ENCODE peak calls at places on chromosomes 11 and 22, in four cellular contexts. V is cardiac muscle cell; T is effector memory CD4-positive, alpha-beta T cell; N is endodermal cell. X is an unnamed sample. For H3K27me3 and H3K9me3, the result is how much of the 10 kb centered on the place peaks cover.

GRCh38 chr11:117814766-117815261 is 9.7 kb downstream of the FXYD2 start:
- DNase-seq in V (peak), T (peak), N (peak), X (peak)

GRCh38 chr11:65855927-65856363 is 2.0 kb downstream of the CFL1 start:
- DNase-seq in V (no peak), T (no peak), N (no peak), X (no peak)

GRCh38 chr22:27621671-27622070 is 179.9 kb downstream of the MN1 start:
- DNase-seq in V (no peak), T (no peak), N (no peak), X (no peak)

GRCh38 chr22:23396362-23397007 is 183.6 kb downstream of the IGLL1 start:
- DNase-seq in V (no peak), T (no peak), N (no peak), X (no peak)

GRCh38 chr22:44665115-44665514 is 36.9 kb upstream of the PRR5 start:
- DNase-seq in V (peak), T (no peak), N (peak), X (no peak)

GRCh38 chr22:28773461-28773867 is 969 bp downstream of the CCDC117 start:
- DNase-seq in V (peak), T (no peak), N (no peak), X (no peak)

GRCh38 chr11:117822522-117823033 is 2.0 kb downstream of the FXYD2 start:
- DNase-seq in V (no peak), T (no peak), N (peak), X (no peak)

GRCh38 chr11:9219572-9219971 is 45.6 kb downstream of the DENND5A start:
- DNase-seq in V (peak), T (no peak), N (peak), X (no peak)

GRCh38 chr22:28395920-28396447 is 283.7 kb downstream of the TTC28 start:
- DNase-seq in V (peak), T (no peak), N (no peak), X (no peak)

GRCh38 chr11:8092587-8093424 is 11.8 kb downstream of the TUB start:
- DNase-seq in V (peak), T (no peak), N (peak), X (peak)

GRCh38 chr22:29956680-29957079 is 73.7 kb downstream of the MTMR3 start:
- DNase-seq in V (no peak), T (no peak), N (no peak), X (no peak)

GRCh38 chr11:65492637-65493366 is 6.0 kb upstream of the MALAT1 start:
- DNase-seq in V (peak), T (no peak), N (peak), X (no peak)

GRCh38 chr11:110091995-110092576 is 1.1 kb upstream of the ZC3H12C start:
- DNase-seq in V (no peak), T (no peak), N (no peak), X (no peak)

GRCh38 chr11:127619946-127620345 is 619.4 kb upstream of the KIRREL3 start:
- DNase-seq in V (no peak), T (no peak), N (no peak), X (no peak)

GRCh38 chr11:134863294-134863693 is 451.3 kb upstream of the B3GAT1 start:
- DNase-seq in V (no peak), T (no peak), N (peak), X (no peak)

GRCh38 chr11:84899134-84899533 is 728.0 kb downstream of the DLG2 start:
- DNase-seq in V (no peak), T (no peak), N (no peak), X (no peak)

GRCh38 chr11:16785520-16786128 is 47.2 kb downstream of the C11orf58 start:
- DNase-seq in V (peak), T (no peak), N (peak), X (peak)

GRCh38 chr11:17462940-17463339 is 13.7 kb downstream of the ABCC8 start:
- DNase-seq in V (no peak), T (no peak), N (no peak), X (no peak)

GRCh38 chr11:9923280-9923679 is 259.4 kb downstream of the SWAP70 start:
- DNase-seq in V (no peak), T (no peak), N (no peak), X (no peak)

GRCh38 chr22:41352058-41352457 is 29.7 kb upstream of the TEF start:
- DNase-seq in V (peak), T (no peak), N (no peak), X (no peak)

GRCh38 chr11:103359221-103359620 is 250.0 kb downstream of the DYNC2H1 start:
- DNase-seq in V (no peak), T (no peak), N (no peak), X (no peak)

GRCh38 chr11:11636671-11637070 is 14.9 kb upstream of the GALNT18 start:
- DNase-seq in V (no peak), T (no peak), N (no peak), X (no peak)
- H3K27me3 ChIP-seq in V (under half), T (under half), N (under half), X (under half)

GRCh38 chr11:94774345-94774744 is 6.2 kb downstream of the AMOTL1 start:
- DNase-seq in V (no peak), T (no peak), N (no peak), X (no peak)

GRCh38 chr11:94775576-94776327 is 7.6 kb downstream of the AMOTL1 start:
- DNase-seq in V (no peak), T (no peak), N (no peak), X (no peak)

GRCh38 chr11:94780432-94780831 is 12.3 kb downstream of the AMOTL1 start:
- DNase-seq in V (no peak), T (no peak), N (no peak), X (no peak)

GRCh38 chr11:94773842-94774241 is 5.7 kb downstream of the AMOTL1 start:
- DNase-seq in V (no peak), T (no peak), N (no peak), X (no peak)

DNA sequence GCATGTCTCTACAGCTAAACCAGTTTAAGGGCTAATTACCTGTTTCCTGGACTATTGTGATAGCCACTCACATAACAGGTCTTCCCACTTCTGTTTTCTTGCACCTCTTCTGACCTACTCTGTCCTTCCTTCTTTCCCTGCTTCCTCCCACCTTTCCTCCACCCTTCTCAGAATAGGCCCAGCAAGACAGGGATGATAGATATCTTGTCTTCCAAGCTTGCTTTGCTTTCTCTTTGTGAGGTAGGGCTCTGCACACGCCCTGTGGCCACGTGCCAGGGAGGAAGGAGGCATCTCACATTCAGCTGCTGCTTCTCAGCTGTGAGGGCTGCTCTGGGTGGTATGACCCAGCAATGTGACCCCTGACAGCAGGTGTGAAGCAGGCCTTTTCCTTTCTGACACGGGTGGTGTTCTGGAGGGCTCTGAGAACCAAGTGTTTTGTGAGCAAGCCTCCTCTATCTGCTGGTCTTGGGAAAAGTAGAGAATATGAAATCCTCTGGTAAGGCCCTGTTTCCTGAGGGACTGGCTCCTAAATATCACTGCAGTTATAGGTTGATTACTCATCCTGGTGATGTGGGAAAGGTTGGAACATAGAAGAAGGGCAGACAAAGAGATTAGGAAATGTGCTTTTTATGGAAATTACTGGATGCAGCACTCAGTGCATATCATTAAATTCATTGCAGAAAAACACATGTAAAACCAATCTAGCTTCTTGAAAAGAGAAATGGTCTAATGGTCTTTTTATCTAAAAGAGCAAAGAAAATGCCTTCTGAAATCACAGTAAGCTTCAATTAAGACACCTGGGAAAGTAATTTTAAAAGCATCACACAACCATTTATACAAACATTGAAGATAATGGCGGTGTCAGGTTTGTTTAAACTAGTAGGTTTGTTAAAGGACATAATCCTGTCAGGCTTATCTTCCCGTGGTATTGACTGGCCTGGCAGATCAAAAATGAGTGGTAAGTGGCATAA is 8.5 kb downstream of the AMOTL1 start:
- DNase-seq in V (peak), T (no peak), N (peak), X (peak)
- H3K27ac ChIP-seq in V (no peak), T (no peak), N (peak), X (peak)

GRCh38 chr11:50214376-50214775 is 181.7 kb downstream of the OR4C45 start:
- DNase-seq in V (no peak), T (no peak), N (no peak), X (no peak)
- H3K9me3 ChIP-seq in V (under half), T (under half), N (half or more), X (under half)

GRCh38 chr11:121563900-121564822 is 111.4 kb upstream of the SORL1-AS1 start:
- DNase-seq in V (no peak), T (no peak), N (no peak), X (no peak)

GRCh38 chr11:121563003-121563402 is 110.2 kb upstream of the SORL1-AS1 start:
- DNase-seq in V (no peak), T (no peak), N (no peak), X (no peak)

GRCh38 chr11:121566279-121567168 is 113.8 kb upstream of the SORL1-AS1 start:
- DNase-seq in V (no peak), T (no peak), N (no peak), X (no peak)

GRCh38 chr11:121567988-121568387 is 115.2 kb upstream of the SORL1-AS1 start:
- DNase-seq in V (no peak), T (no peak), N (no peak), X (peak)

DNA sequence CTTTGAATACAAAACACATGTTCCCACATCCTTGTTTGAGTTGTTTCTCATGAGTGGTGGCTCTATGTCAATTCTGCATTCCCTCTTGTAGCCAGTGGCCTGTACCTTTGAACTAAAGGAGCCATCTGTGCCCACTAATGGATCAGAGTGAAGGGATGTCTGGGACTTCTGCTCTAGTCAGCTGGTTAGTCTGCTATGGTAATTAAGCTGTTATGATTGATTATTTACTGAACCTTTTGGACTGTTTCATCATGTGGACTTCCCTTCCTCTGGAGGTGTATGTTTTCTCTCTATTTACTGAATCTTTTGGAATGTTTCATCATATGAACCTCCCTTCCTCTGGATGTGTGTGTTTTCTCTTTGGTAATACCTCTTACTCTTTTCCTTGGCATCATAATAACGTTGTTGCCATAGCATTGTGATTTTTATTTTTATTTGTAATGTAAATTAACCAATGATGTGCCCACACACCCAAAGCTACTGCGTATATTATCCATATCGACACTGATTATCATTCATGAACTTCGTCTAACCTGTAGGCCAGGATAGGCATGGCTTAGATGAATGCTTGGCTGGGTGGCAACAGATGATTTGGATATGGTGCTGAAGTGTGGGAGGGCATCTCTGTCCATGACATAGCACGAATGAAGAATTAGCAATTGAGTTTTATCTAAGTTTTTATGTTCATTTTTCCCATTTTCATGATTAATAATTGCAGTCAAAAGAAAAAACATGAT is 112.3 kb upstream of the SORL1-AS1 start:
- DNase-seq in V (no peak), T (no peak), N (no peak), X (no peak)
- H3K27me3 ChIP-seq in V (under half), T (under half), N (under half), X (under half)

GRCh38 chr11:73322111-73322985 is 14.3 kb downstream of the ARHGEF17 start:
- DNase-seq in V (peak), T (no peak), N (no peak), X (no peak)
- H3K27ac ChIP-seq in V (peak), T (no peak), N (peak), X (peak)

GRCh38 chr11:2650343-2650867 is 49.4 kb downstream of the KCNQ1OT1 start:
- DNase-seq in V (no peak), T (no peak), N (no peak), X (no peak)
- H3K9me3 ChIP-seq in V (under half), T (under half), N (half or more), X (under half)

GRCh38 chr11:44916316-44916715 is 34.4 kb downstream of the TP53I11 start:
- DNase-seq in V (no peak), T (no peak), N (no peak), X (no peak)
- H3K27me3 ChIP-seq in V (under half), T (under half), N (under half), X (under half)

DNA sequence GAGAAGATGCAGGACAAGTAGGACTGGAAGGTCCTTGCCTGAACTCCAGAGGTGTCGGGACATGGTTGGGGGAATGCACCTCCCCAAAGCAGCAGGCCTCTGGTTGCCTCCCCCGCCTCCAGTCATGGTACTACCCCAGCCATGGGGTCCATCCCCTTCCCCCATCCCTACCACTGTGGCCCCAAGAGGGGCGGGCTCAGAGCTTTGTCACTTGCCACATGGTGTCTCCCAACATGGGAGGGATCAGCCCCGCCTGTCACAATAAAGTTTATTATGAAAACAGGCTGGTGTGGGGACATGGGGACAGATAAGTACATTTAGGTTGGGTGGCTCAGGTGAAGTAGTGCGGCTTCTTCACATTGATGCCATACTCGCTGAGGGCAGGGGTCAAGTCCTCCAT is 1.4 kb downstream of the TAF10 start:
- DNase-seq in V (no peak), T (no peak), N (no peak), X (no peak)
- H3K27ac ChIP-seq in V (peak), T (peak), N (no peak), X (peak)

DNA sequence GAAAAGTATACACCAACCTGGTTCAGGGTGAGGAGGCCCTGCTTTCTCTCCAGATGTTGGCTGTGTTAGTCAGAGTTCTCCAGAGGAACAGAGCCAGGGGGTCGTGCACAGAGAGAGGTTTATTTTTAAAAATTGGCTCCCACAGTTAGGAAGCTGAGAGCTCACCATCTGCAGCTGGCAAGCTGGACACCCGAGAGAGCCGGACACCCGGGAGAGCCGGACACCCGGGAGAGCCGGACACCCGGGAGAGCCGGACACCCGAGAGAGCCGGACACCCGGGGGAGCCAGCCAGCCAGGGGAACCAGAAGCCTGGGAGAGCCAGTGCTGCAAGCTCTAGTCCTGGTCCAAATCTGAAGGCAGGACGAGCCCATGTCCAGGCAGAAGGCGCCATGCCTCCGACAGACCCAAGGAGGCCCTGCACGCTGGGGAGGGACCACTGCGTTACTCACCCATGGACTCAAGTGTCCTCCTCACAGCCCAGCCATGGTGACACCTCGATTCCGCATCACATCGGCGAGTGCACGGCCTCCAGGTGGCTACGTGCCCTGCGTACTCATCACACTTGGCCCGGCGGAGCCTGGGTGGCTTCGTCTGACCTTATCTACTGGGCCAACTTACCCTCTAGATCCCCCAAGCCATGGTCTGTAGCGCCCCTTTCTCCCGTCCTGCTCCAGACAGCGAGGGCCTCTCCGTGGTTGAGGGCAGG is 99.0 kb downstream of the BRD1 start:
- DNase-seq in V (no peak), T (no peak), N (no peak), X (no peak)
- H3K9me3 ChIP-seq in V (under half), T (under half), N (under half), X (under half)

DNA sequence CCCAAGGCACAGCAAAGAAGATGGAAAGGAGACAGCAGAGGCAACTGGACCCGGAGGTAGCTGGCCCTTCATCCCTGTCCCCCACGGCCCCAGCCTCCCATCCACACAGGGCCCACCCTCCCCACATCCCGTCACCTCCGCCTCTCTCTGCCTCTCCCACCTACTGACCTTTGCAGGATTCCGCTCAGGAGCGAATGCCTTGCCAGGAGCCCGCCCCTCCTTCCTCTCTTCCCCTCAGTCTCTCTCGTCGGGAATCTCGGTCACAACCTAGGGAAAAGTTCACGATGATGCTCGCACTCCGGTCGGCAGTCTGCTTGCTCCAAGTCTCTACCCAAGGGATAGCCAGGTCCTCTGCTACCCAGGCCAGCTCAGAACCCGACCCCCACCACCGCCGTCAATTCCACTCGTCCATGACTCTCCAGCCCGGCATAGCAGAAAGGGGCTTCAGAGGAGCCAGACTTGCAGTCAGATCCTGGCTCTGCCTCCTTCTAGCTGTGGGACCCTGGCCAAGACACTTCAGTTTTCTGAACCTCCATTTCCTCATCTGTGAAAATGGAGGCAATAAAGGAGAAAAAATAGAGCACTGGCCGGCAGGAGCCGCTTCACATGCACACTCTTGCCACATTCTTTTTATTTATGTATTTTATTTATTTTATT is 10.2 kb downstream of the AHNAK start:
- DNase-seq in V (no peak), T (no peak), N (peak), X (no peak)
- H3K27me3 ChIP-seq in V (under half), T (under half), N (under half), X (under half)